ENCODE peak calls at places on chromosomes 4 and X, in eight cellular contexts. One of them, this sample, is unnamed.

GRCh38 chr4:38856524-38857337 is at the start of gene TLR6:
- DNase-seq in mesendoderm: peak
- DNase-seq in cardiac muscle cell: peak
- DNase-seq in GM23338: peak
- DNase-seq in uterus: peak
- DNase-seq in keratinocyte: peak
- DNase-seq in psoas muscle: no peak
- DNase-seq in GM12878: peak
- DNase-seq in this sample: no peak

GRCh38 chr4:102390438-102390837 is 45.2 kb upstream of the SLC39A8 start:
- DNase-seq in mesendoderm: no peak
- DNase-seq in cardiac muscle cell: peak
- DNase-seq in GM23338: no peak
- DNase-seq in uterus: no peak
- DNase-seq in keratinocyte: peak
- DNase-seq in psoas muscle: no peak
- DNase-seq in GM12878: peak
- DNase-seq in this sample: peak

GRCh38 chr4:8769645-8770517 is 101.8 kb downstream of the HMX1 start:
- DNase-seq in mesendoderm: no peak
- DNase-seq in cardiac muscle cell: no peak
- DNase-seq in GM23338: no peak
- DNase-seq in uterus: no peak
- DNase-seq in keratinocyte: no peak
- DNase-seq in psoas muscle: peak
- DNase-seq in GM12878: no peak
- DNase-seq in this sample: no peak

GRCh38 chrX:125203737-125204578 is 115.7 kb upstream of the TEX13C start:
- DNase-seq in mesendoderm: peak
- DNase-seq in cardiac muscle cell: no peak
- DNase-seq in GM23338: peak
- DNase-seq in uterus: peak
- DNase-seq in keratinocyte: no peak
- DNase-seq in psoas muscle: peak
- DNase-seq in GM12878: no peak
- DNase-seq in this sample: no peak

GRCh38 chr4:156756118-156756517 is 215.5 kb downstream of the PDGFC start:
- DNase-seq in mesendoderm: no peak
- DNase-seq in cardiac muscle cell: peak
- DNase-seq in GM23338: no peak
- DNase-seq in uterus: no peak
- DNase-seq in keratinocyte: no peak
- DNase-seq in psoas muscle: no peak
- DNase-seq in GM12878: no peak
- DNase-seq in this sample: no peak

GRCh38 chr4:89254847-89255246 is 52.8 kb downstream of the GPRIN3 start:
- DNase-seq in mesendoderm: peak
- DNase-seq in cardiac muscle cell: peak
- DNase-seq in GM23338: peak
- DNase-seq in uterus: no peak
- DNase-seq in keratinocyte: no peak
- DNase-seq in psoas muscle: no peak
- DNase-seq in GM12878: no peak
- DNase-seq in this sample: no peak

GRCh38 chr4:145034727-145035211 is 63.2 kb downstream of the ANAPC10 start:
- DNase-seq in mesendoderm: peak
- DNase-seq in cardiac muscle cell: peak
- DNase-seq in GM23338: no peak
- DNase-seq in uterus: no peak
- DNase-seq in keratinocyte: no peak
- DNase-seq in psoas muscle: peak
- DNase-seq in GM12878: no peak
- DNase-seq in this sample: peak

GRCh38 chr4:53974561-53974960 is 89.8 kb downstream of the CHIC2 start:
- DNase-seq in mesendoderm: no peak
- DNase-seq in cardiac muscle cell: peak
- DNase-seq in GM23338: no peak
- DNase-seq in uterus: no peak
- DNase-seq in keratinocyte: no peak
- DNase-seq in psoas muscle: no peak
- DNase-seq in GM12878: no peak
- DNase-seq in this sample: no peak

GRCh38 chrX:331145-331771 is 12.7 kb upstream of the GTPBP6 start:
- DNase-seq in mesendoderm: no peak
- DNase-seq in cardiac muscle cell: peak
- DNase-seq in GM23338: peak
- DNase-seq in uterus: no peak
- DNase-seq in keratinocyte: no peak
- DNase-seq in psoas muscle: peak
- DNase-seq in GM12878: no peak
- DNase-seq in this sample: no peak

GRCh38 chrX:11241720-11242119 is 51.5 kb upstream of the AMELX start:
- DNase-seq in mesendoderm: no peak
- DNase-seq in cardiac muscle cell: no peak
- DNase-seq in GM23338: no peak
- DNase-seq in uterus: no peak
- DNase-seq in keratinocyte: no peak
- DNase-seq in psoas muscle: no peak
- DNase-seq in GM12878: no peak
- DNase-seq in this sample: no peak

GRCh38 chr4:74133786-74134499 is 24.0 kb upstream of the MTHFD2L start:
- DNase-seq in mesendoderm: peak
- DNase-seq in cardiac muscle cell: peak
- DNase-seq in GM23338: peak
- DNase-seq in uterus: peak
- DNase-seq in keratinocyte: peak
- DNase-seq in psoas muscle: peak
- DNase-seq in GM12878: peak
- DNase-seq in this sample: no peak

GRCh38 chrX:17405225-17405969 is 30.4 kb downstream of the NHS start:
- DNase-seq in mesendoderm: peak
- DNase-seq in cardiac muscle cell: no peak
- DNase-seq in GM23338: no peak
- DNase-seq in uterus: no peak
- DNase-seq in keratinocyte: peak
- DNase-seq in psoas muscle: no peak
- DNase-seq in GM12878: no peak
- DNase-seq in this sample: peak

GRCh38 chr4:138938371-138938699 is 77.2 kb upstream of the NOCT start:
- DNase-seq in mesendoderm: peak
- DNase-seq in cardiac muscle cell: peak
- DNase-seq in GM23338: peak
- DNase-seq in uterus: no peak
- DNase-seq in keratinocyte: no peak
- DNase-seq in psoas muscle: no peak
- DNase-seq in GM12878: no peak
- DNase-seq in this sample: no peak

GRCh38 chrX:16924631-16925239 is 21.7 kb upstream of the REPS2 start:
- DNase-seq in mesendoderm: no peak
- DNase-seq in cardiac muscle cell: no peak
- DNase-seq in GM23338: no peak
- DNase-seq in uterus: no peak
- DNase-seq in keratinocyte: no peak
- DNase-seq in psoas muscle: no peak
- DNase-seq in GM12878: no peak
- DNase-seq in this sample: no peak

GRCh38 chr4:138977525-138977924 is 38.1 kb upstream of the NOCT start:
- DNase-seq in mesendoderm: peak
- DNase-seq in cardiac muscle cell: no peak
- DNase-seq in GM23338: peak
- DNase-seq in uterus: no peak
- DNase-seq in keratinocyte: no peak
- DNase-seq in psoas muscle: no peak
- DNase-seq in GM12878: peak
- DNase-seq in this sample: no peak

GRCh38 chr4:24800273-24800880 is 5.0 kb downstream of the SOD3 start:
- DNase-seq in mesendoderm: peak
- DNase-seq in cardiac muscle cell: peak
- DNase-seq in GM23338: peak
- DNase-seq in uterus: no peak
- DNase-seq in keratinocyte: no peak
- DNase-seq in psoas muscle: peak
- DNase-seq in GM12878: no peak
- DNase-seq in this sample: no peak

GRCh38 chr4:25770844-25771243 is 91.9 kb downstream of the SEL1L3 start:
- DNase-seq in mesendoderm: no peak
- DNase-seq in cardiac muscle cell: peak
- DNase-seq in GM23338: no peak
- DNase-seq in uterus: no peak
- DNase-seq in keratinocyte: no peak
- DNase-seq in psoas muscle: no peak
- DNase-seq in GM12878: no peak
- DNase-seq in this sample: no peak

GRCh38 chr4:10157478-10158354 is 41.1 kb upstream of the WDR1 start:
- DNase-seq in mesendoderm: peak
- DNase-seq in cardiac muscle cell: peak
- DNase-seq in GM23338: peak
- DNase-seq in uterus: peak
- DNase-seq in keratinocyte: peak
- DNase-seq in psoas muscle: no peak
- DNase-seq in GM12878: peak
- DNase-seq in this sample: no peak

GRCh38 chr4:115323106-115323684 is 209.8 kb upstream of the NDST4 start:
- DNase-seq in mesendoderm: no peak
- DNase-seq in cardiac muscle cell: no peak
- DNase-seq in GM23338: no peak
- DNase-seq in uterus: no peak
- DNase-seq in keratinocyte: no peak
- DNase-seq in psoas muscle: no peak
- DNase-seq in GM12878: no peak
- DNase-seq in this sample: no peak

GRCh38 chrX:43224496-43224895 is 431.6 kb upstream of the MAOA start:
- DNase-seq in mesendoderm: no peak
- DNase-seq in cardiac muscle cell: no peak
- DNase-seq in GM23338: no peak
- DNase-seq in uterus: no peak
- DNase-seq in keratinocyte: no peak
- DNase-seq in psoas muscle: no peak
- DNase-seq in GM12878: no peak
- DNase-seq in this sample: no peak

GRCh38 chr4:30402276-30402675 is 317.9 kb upstream of the PCDH7 start:
- DNase-seq in mesendoderm: no peak
- DNase-seq in cardiac muscle cell: peak
- DNase-seq in GM23338: no peak
- DNase-seq in uterus: no peak
- DNase-seq in keratinocyte: no peak
- DNase-seq in psoas muscle: no peak
- DNase-seq in GM12878: no peak
- DNase-seq in this sample: no peak

GRCh38 chr4:138347561-138347960 is 105.4 kb upstream of the SLC7A11 start:
- DNase-seq in mesendoderm: no peak
- DNase-seq in cardiac muscle cell: no peak
- DNase-seq in GM23338: no peak
- DNase-seq in uterus: no peak
- DNase-seq in keratinocyte: no peak
- DNase-seq in psoas muscle: no peak
- DNase-seq in GM12878: no peak
- DNase-seq in this sample: no peak

GRCh38 chr4:70356185-70356584 is 4.4 kb upstream of the SMR3A start:
- DNase-seq in mesendoderm: no peak
- DNase-seq in cardiac muscle cell: no peak
- DNase-seq in GM23338: no peak
- DNase-seq in uterus: no peak
- DNase-seq in keratinocyte: no peak
- DNase-seq in psoas muscle: no peak
- DNase-seq in GM12878: no peak
- DNase-seq in this sample: no peak

GRCh38 chr4:75849459-75849858 is 52.8 kb downstream of the PPEF2 start:
- DNase-seq in mesendoderm: peak
- DNase-seq in cardiac muscle cell: peak
- DNase-seq in GM23338: peak
- DNase-seq in uterus: no peak
- DNase-seq in keratinocyte: no peak
- DNase-seq in psoas muscle: no peak
- DNase-seq in GM12878: no peak
- DNase-seq in this sample: no peak

GRCh38 chr4:75142850-75143249 is 209.9 kb downstream of the PARM1 start:
- DNase-seq in mesendoderm: no peak
- DNase-seq in cardiac muscle cell: no peak
- DNase-seq in GM23338: no peak
- DNase-seq in uterus: no peak
- DNase-seq in keratinocyte: peak
- DNase-seq in psoas muscle: no peak
- DNase-seq in GM12878: no peak
- DNase-seq in this sample: peak

GRCh38 chrX:20140410-20140809 is 1.2 kb downstream of the EIF1AX start:
- DNase-seq in mesendoderm: no peak
- DNase-seq in cardiac muscle cell: no peak
- DNase-seq in GM23338: no peak
- DNase-seq in uterus: no peak
- DNase-seq in keratinocyte: no peak
- DNase-seq in psoas muscle: no peak
- DNase-seq in GM12878: no peak
- DNase-seq in this sample: no peak
- H3K27ac ChIP-seq in mesendoderm: no peak
- H3K27ac ChIP-seq in cardiac muscle cell: no peak
- H3K27ac ChIP-seq in GM23338: no peak
- H3K27ac ChIP-seq in uterus: peak
- H3K27ac ChIP-seq in keratinocyte: peak
- H3K27ac ChIP-seq in psoas muscle: peak
- H3K27ac ChIP-seq in GM12878: peak
- H3K27ac ChIP-seq in this sample: peak

DNA sequence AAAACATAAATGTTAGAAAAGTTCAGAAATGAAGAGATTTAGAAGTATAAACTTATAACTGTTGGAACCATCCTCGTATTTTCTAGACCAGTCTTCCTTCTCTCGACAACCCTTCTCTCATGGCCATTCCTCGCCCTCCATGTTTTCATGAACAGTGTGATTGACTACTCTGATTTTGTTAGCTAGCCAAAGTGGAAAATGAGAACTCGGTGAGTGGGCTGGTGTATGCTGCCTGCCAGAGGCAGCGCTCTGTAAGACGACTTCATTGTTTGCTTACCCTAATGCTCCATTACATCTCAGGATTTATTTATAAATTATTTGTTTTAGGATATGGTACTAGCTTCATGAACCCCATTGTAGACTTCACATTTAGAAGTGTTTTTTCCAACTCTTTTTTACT is 153.0 kb downstream of the CBR4 start:
- DNase-seq in mesendoderm: no peak
- DNase-seq in cardiac muscle cell: no peak
- DNase-seq in GM23338: no peak
- DNase-seq in uterus: no peak
- DNase-seq in keratinocyte: no peak
- DNase-seq in psoas muscle: no peak
- DNase-seq in GM12878: no peak
- DNase-seq in this sample: no peak
- H3K27ac ChIP-seq in mesendoderm: no peak
- H3K27ac ChIP-seq in cardiac muscle cell: no peak
- H3K27ac ChIP-seq in GM23338: no peak
- H3K27ac ChIP-seq in uterus: peak
- H3K27ac ChIP-seq in keratinocyte: no peak
- H3K27ac ChIP-seq in psoas muscle: peak
- H3K27ac ChIP-seq in GM12878: no peak
- H3K27ac ChIP-seq in this sample: no peak

GRCh38 chrX:53082773-53083616 is 828 bp downstream of the TSPYL2 start:
- DNase-seq in mesendoderm: no peak
- DNase-seq in cardiac muscle cell: no peak
- DNase-seq in GM23338: no peak
- DNase-seq in uterus: no peak
- DNase-seq in keratinocyte: no peak
- DNase-seq in psoas muscle: no peak
- DNase-seq in GM12878: no peak
- DNase-seq in this sample: no peak
- H3K27ac ChIP-seq in mesendoderm: no peak
- H3K27ac ChIP-seq in cardiac muscle cell: peak
- H3K27ac ChIP-seq in GM23338: no peak
- H3K27ac ChIP-seq in uterus: peak
- H3K27ac ChIP-seq in keratinocyte: peak
- H3K27ac ChIP-seq in psoas muscle: peak
- H3K27ac ChIP-seq in GM12878: peak
- H3K27ac ChIP-seq in this sample: peak

GRCh38 chr4:52645315-52645714 is 13.8 kb downstream of the USP46 start:
- DNase-seq in mesendoderm: no peak
- DNase-seq in cardiac muscle cell: no peak
- DNase-seq in GM23338: no peak
- DNase-seq in uterus: no peak
- DNase-seq in keratinocyte: no peak
- DNase-seq in psoas muscle: no peak
- DNase-seq in GM12878: no peak
- DNase-seq in this sample: no peak
- H3K27ac ChIP-seq in mesendoderm: no peak
- H3K27ac ChIP-seq in cardiac muscle cell: no peak
- H3K27ac ChIP-seq in GM23338: no peak
- H3K27ac ChIP-seq in uterus: no peak
- H3K27ac ChIP-seq in keratinocyte: no peak
- H3K27ac ChIP-seq in psoas muscle: no peak
- H3K27ac ChIP-seq in GM12878: peak
- H3K27ac ChIP-seq in this sample: no peak